ENCODE peak calls at places on chromosomes 6 and 20, in six cellular contexts. I, F, W, Q, S and R are unnamed samples.

GRCh38 chr6:148888853-148889252 is 142.0 kb downstream of the UST start:
- DNase-seq in I (no peak), F (no peak), W (no peak), Q (no peak), S (no peak), R (no peak)

GRCh38 chr20:62160876-62161275 is 17.3 kb downstream of the SS18L1 start:
- DNase-seq in I (no peak), F (no peak), W (no peak), Q (no peak), S (no peak), R (no peak)

GRCh38 chr20:17343631-17344447 is 117.0 kb downstream of the PCSK2 start:
- DNase-seq in I (no peak), F (peak; percentile 45), W (no peak), Q (no peak), S (no peak), R (no peak)

GRCh38 chr6:21759721-21760120 is 166.2 kb downstream of the SOX4 start:
- DNase-seq in I (no peak), F (no peak), W (no peak), Q (no peak), S (no peak), R (no peak)

GRCh38 chr6:22248513-22249308 is 48.1 kb downstream of the PRL start:
- DNase-seq in I (no peak), F (peak; percentile 44), W (no peak), Q (peak; percentile 51), S (no peak), R (no peak)

GRCh38 chr6:65623569-65623968 is 83.5 kb downstream of the EYS start:
- DNase-seq in I (no peak), F (no peak), W (no peak), Q (no peak), S (no peak), R (no peak)

GRCh38 chr6:19268117-19268516 is 569.1 kb upstream of the ID4 start:
- DNase-seq in I (no peak), F (no peak), W (no peak), Q (no peak), S (no peak), R (no peak)

GRCh38 chr20:5448449-5449118 is 131.8 kb upstream of the PROKR2 start:
- DNase-seq in I (peak; percentile 41), F (peak; percentile 24), W (no peak), Q (peak; percentile 55), S (no peak), R (peak; percentile 56)

GRCh38 chr6:88914180-88914579 is 49.2 kb downstream of the RNGTT start:
- DNase-seq in I (no peak), F (no peak), W (no peak), Q (no peak), S (no peak), R (no peak)

GRCh38 chr6:90720404-90720803 is 133.5 kb upstream of the MAP3K7 start:
- DNase-seq in I (no peak), F (no peak), W (no peak), Q (no peak), S (no peak), R (no peak)

GRCh38 chr6:149864578-149865535 is 698 bp upstream of the LRP11 start:
- DNase-seq in I (peak; percentile 75), F (peak; percentile 66), W (no peak), Q (peak; percentile 87), S (peak; percentile 51), R (peak; percentile 62)

GRCh38 chr6:21914121-21914973 is 320.8 kb downstream of the SOX4 start:
- DNase-seq in I (no peak), F (no peak), W (peak; percentile 78), Q (no peak), S (peak; percentile 84), R (peak; percentile 86)

GRCh38 chr20:2006452-2007381 is 12.9 kb upstream of the PDYN start:
- DNase-seq in I (peak; percentile 31), F (peak; percentile 29), W (no peak), Q (peak; percentile 53), S (no peak), R (no peak)

GRCh38 chr6:145349950-145350510 is 385.3 kb downstream of the EPM2A start:
- DNase-seq in I (no peak), F (no peak), W (peak; percentile 12), Q (no peak), S (no peak), R (no peak)

GRCh38 chr20:34938466-34939163 is 17.0 kb downstream of the GSS start:
- DNase-seq in I (no peak), F (no peak), W (peak; percentile 72), Q (no peak), S (no peak), R (no peak)

GRCh38 chr6:33886673-33887144 is 82.9 kb upstream of the MLN start:
- DNase-seq in I (no peak), F (peak; percentile 72), W (peak; percentile 70), Q (peak; percentile 61), S (peak; percentile 85), R (no peak)

GRCh38 chr20:59141818-59142581 is 21.6 kb upstream of the ZNF831 start:
- DNase-seq in I (no peak), F (no peak), W (no peak), Q (peak; percentile 36), S (no peak), R (no peak)

GRCh38 chr6:160015778-160016684 is 47.1 kb downstream of the IGF2R start:
- DNase-seq in I (no peak), F (no peak), W (no peak), Q (no peak), S (no peak), R (no peak)

GRCh38 chr6:36752187-36752885 is 54.7 kb downstream of the RAB44 start:
- DNase-seq in I (peak; percentile 56), F (no peak), W (no peak), Q (peak; percentile 52), S (no peak), R (no peak)